ENCODE peak calls at places on chromosomes 2 and 18, in eight cellular contexts. One of them, this sample, is unnamed.

GRCh38 chr2:12432985-12433640 is 283.6 kb upstream of the TRIB2 start:
- DNase-seq in LoVo: no peak
- DNase-seq in mucosa of gallbladder: no peak
- DNase-seq in caudate nucleus: no peak
- DNase-seq in NCI-H524: no peak
- DNase-seq in nephron progenitor cell: no peak
- DNase-seq in AG04450: no peak
- DNase-seq in H7: no peak
- DNase-seq in this sample: no peak

GRCh38 chr18:59516356-59517155 is 157.5 kb upstream of the LMAN1 start:
- DNase-seq in LoVo: peak
- DNase-seq in AG04450: peak
- DNase-seq in mucosa of gallbladder: peak
- DNase-seq in nephron progenitor cell: no peak
- DNase-seq in H7: peak
- DNase-seq in NCI-H524: no peak
- DNase-seq in caudate nucleus: no peak
- DNase-seq in this sample: peak

GRCh38 chr2:3312576-3313345 is 64.9 kb downstream of the EIPR1 start:
- DNase-seq in H7: no peak
- DNase-seq in caudate nucleus: no peak
- DNase-seq in mucosa of gallbladder: no peak
- DNase-seq in NCI-H524: no peak
- DNase-seq in nephron progenitor cell: no peak
- DNase-seq in AG04450: no peak
- DNase-seq in LoVo: no peak
- DNase-seq in this sample: no peak

GRCh38 chr2:215619989-215620388 is 184.1 kb upstream of the FN1 start:
- DNase-seq in LoVo: peak
- DNase-seq in AG04450: no peak
- DNase-seq in mucosa of gallbladder: peak
- DNase-seq in caudate nucleus: no peak
- DNase-seq in nephron progenitor cell: no peak
- DNase-seq in H7: no peak
- DNase-seq in NCI-H524: no peak
- DNase-seq in this sample: no peak

GRCh38 chr2:158202151-158202778 is 100.6 kb downstream of the UPP2 start:
- DNase-seq in caudate nucleus: no peak
- DNase-seq in mucosa of gallbladder: no peak
- DNase-seq in nephron progenitor cell: no peak
- DNase-seq in H7: no peak
- DNase-seq in AG04450: no peak
- DNase-seq in LoVo: no peak
- DNase-seq in NCI-H524: no peak
- DNase-seq in this sample: no peak

GRCh38 chr2:163670929-163671328 is 64.9 kb downstream of the FIGN start:
- DNase-seq in nephron progenitor cell: no peak
- DNase-seq in NCI-H524: no peak
- DNase-seq in AG04450: no peak
- DNase-seq in LoVo: no peak
- DNase-seq in H7: no peak
- DNase-seq in mucosa of gallbladder: no peak
- DNase-seq in caudate nucleus: no peak
- DNase-seq in this sample: no peak

GRCh38 chr2:226078656-226079055 is 679.1 kb downstream of the NYAP2 start:
- DNase-seq in AG04450: no peak
- DNase-seq in mucosa of gallbladder: no peak
- DNase-seq in caudate nucleus: no peak
- DNase-seq in NCI-H524: no peak
- DNase-seq in nephron progenitor cell: no peak
- DNase-seq in LoVo: no peak
- DNase-seq in H7: no peak
- DNase-seq in this sample: no peak

GRCh38 chr18:75638597-75639467 is 211.3 kb upstream of the SMIM21 start:
- DNase-seq in caudate nucleus: peak
- DNase-seq in NCI-H524: no peak
- DNase-seq in mucosa of gallbladder: no peak
- DNase-seq in AG04450: peak
- DNase-seq in H7: peak
- DNase-seq in nephron progenitor cell: peak
- DNase-seq in LoVo: no peak
- DNase-seq in this sample: no peak

GRCh38 chr2:38523728-38524437 is 78.8 kb downstream of the HNRNPLL start:
- DNase-seq in H7: peak
- DNase-seq in nephron progenitor cell: no peak
- DNase-seq in caudate nucleus: no peak
- DNase-seq in LoVo: no peak
- DNase-seq in NCI-H524: peak
- DNase-seq in mucosa of gallbladder: no peak
- DNase-seq in AG04450: no peak
- DNase-seq in this sample: no peak

GRCh38 chr2:44547713-44548112 is 186.0 kb downstream of the CAMKMT start:
- DNase-seq in AG04450: no peak
- DNase-seq in LoVo: no peak
- DNase-seq in nephron progenitor cell: no peak
- DNase-seq in mucosa of gallbladder: no peak
- DNase-seq in caudate nucleus: no peak
- DNase-seq in H7: no peak
- DNase-seq in NCI-H524: no peak
- DNase-seq in this sample: no peak

GRCh38 chr18:8797206-8797605 is 91.8 kb downstream of the MTCL1 start:
- DNase-seq in NCI-H524: no peak
- DNase-seq in AG04450: no peak
- DNase-seq in LoVo: peak
- DNase-seq in caudate nucleus: no peak
- DNase-seq in mucosa of gallbladder: peak
- DNase-seq in nephron progenitor cell: no peak
- DNase-seq in H7: no peak
- DNase-seq in this sample: no peak

GRCh38 chr2:28300489-28300888 is 92.2 kb upstream of the FOSL2 start:
- DNase-seq in H7: no peak
- DNase-seq in mucosa of gallbladder: no peak
- DNase-seq in caudate nucleus: no peak
- DNase-seq in LoVo: no peak
- DNase-seq in nephron progenitor cell: no peak
- DNase-seq in NCI-H524: no peak
- DNase-seq in AG04450: peak
- DNase-seq in this sample: no peak

GRCh38 chr18:56869189-56869777 is 218.1 kb downstream of the WDR7 start:
- DNase-seq in AG04450: peak
- DNase-seq in NCI-H524: peak
- DNase-seq in mucosa of gallbladder: peak
- DNase-seq in caudate nucleus: no peak
- DNase-seq in nephron progenitor cell: peak
- DNase-seq in LoVo: peak
- DNase-seq in H7: no peak
- DNase-seq in this sample: peak

GRCh38 chr18:50374753-50375391 is at the start of gene SKA1:
- DNase-seq in LoVo: peak
- DNase-seq in NCI-H524: peak
- DNase-seq in caudate nucleus: peak
- DNase-seq in nephron progenitor cell: peak
- DNase-seq in AG04450: peak
- DNase-seq in mucosa of gallbladder: peak
- DNase-seq in H7: peak
- DNase-seq in this sample: peak

GRCh38 chr2:105887246-105887645 is 142.5 kb downstream of the NCK2 start:
- DNase-seq in nephron progenitor cell: no peak
- DNase-seq in AG04450: no peak
- DNase-seq in LoVo: no peak
- DNase-seq in caudate nucleus: no peak
- DNase-seq in NCI-H524: no peak
- DNase-seq in H7: no peak
- DNase-seq in mucosa of gallbladder: no peak
- DNase-seq in this sample: no peak

GRCh38 chr2:64852771-64853241 is 136.4 kb upstream of the SLC1A4 start:
- DNase-seq in AG04450: no peak
- DNase-seq in mucosa of gallbladder: no peak
- DNase-seq in LoVo: no peak
- DNase-seq in caudate nucleus: no peak
- DNase-seq in NCI-H524: no peak
- DNase-seq in nephron progenitor cell: no peak
- DNase-seq in H7: no peak
- DNase-seq in this sample: no peak

GRCh38 chr2:11950894-11951293 is 204.5 kb downstream of the LPIN1 start:
- DNase-seq in AG04450: no peak
- DNase-seq in caudate nucleus: no peak
- DNase-seq in nephron progenitor cell: no peak
- DNase-seq in LoVo: no peak
- DNase-seq in NCI-H524: no peak
- DNase-seq in H7: no peak
- DNase-seq in mucosa of gallbladder: no peak
- DNase-seq in this sample: no peak

GRCh38 chr2:63899639-63900038 is 57.9 kb downstream of the UGP2 start:
- DNase-seq in AG04450: no peak
- DNase-seq in LoVo: no peak
- DNase-seq in mucosa of gallbladder: no peak
- DNase-seq in NCI-H524: no peak
- DNase-seq in nephron progenitor cell: no peak
- DNase-seq in H7: no peak
- DNase-seq in caudate nucleus: no peak
- DNase-seq in this sample: no peak

GRCh38 chr2:160490760-160491367 is 2.7 kb downstream of the RBMS1 start:
- DNase-seq in AG04450: no peak
- DNase-seq in LoVo: no peak
- DNase-seq in nephron progenitor cell: no peak
- DNase-seq in caudate nucleus: no peak
- DNase-seq in NCI-H524: no peak
- DNase-seq in H7: no peak
- DNase-seq in mucosa of gallbladder: no peak
- DNase-seq in this sample: no peak

GRCh38 chr2:205188516-205189138 is 493.7 kb upstream of the NRP2 start:
- DNase-seq in H7: peak
- DNase-seq in nephron progenitor cell: no peak
- DNase-seq in NCI-H524: peak
- DNase-seq in LoVo: no peak
- DNase-seq in caudate nucleus: no peak
- DNase-seq in AG04450: peak
- DNase-seq in mucosa of gallbladder: peak
- DNase-seq in this sample: peak

GRCh38 chr2:101731221-101732054 is 33.9 kb downstream of the MAP4K4 start:
- DNase-seq in AG04450: no peak
- DNase-seq in caudate nucleus: no peak
- DNase-seq in mucosa of gallbladder: no peak
- DNase-seq in H7: no peak
- DNase-seq in NCI-H524: no peak
- DNase-seq in nephron progenitor cell: no peak
- DNase-seq in LoVo: no peak
- DNase-seq in this sample: no peak

GRCh38 chr2:28480403-28481049 is 15.3 kb upstream of the PLB1 start:
- DNase-seq in AG04450: no peak
- DNase-seq in caudate nucleus: no peak
- DNase-seq in mucosa of gallbladder: no peak
- DNase-seq in NCI-H524: no peak
- DNase-seq in nephron progenitor cell: no peak
- DNase-seq in LoVo: no peak
- DNase-seq in H7: no peak
- DNase-seq in this sample: no peak

GRCh38 chr2:205619600-205619999 is 62.7 kb upstream of the NRP2 start:
- DNase-seq in NCI-H524: no peak
- DNase-seq in nephron progenitor cell: no peak
- DNase-seq in caudate nucleus: no peak
- DNase-seq in mucosa of gallbladder: no peak
- DNase-seq in AG04450: no peak
- DNase-seq in H7: no peak
- DNase-seq in LoVo: no peak
- DNase-seq in this sample: no peak

GRCh38 chr2:221571391-221572179 is 519 bp downstream of the EPHA4 start:
- DNase-seq in nephron progenitor cell: peak
- DNase-seq in caudate nucleus: peak
- DNase-seq in AG04450: no peak
- DNase-seq in H7: peak
- DNase-seq in LoVo: peak
- DNase-seq in mucosa of gallbladder: peak
- DNase-seq in NCI-H524: peak
- DNase-seq in this sample: no peak

GRCh38 chr2:168849610-168850009 is 40.6 kb downstream of the SPC25 start:
- DNase-seq in AG04450: no peak
- DNase-seq in NCI-H524: peak
- DNase-seq in nephron progenitor cell: no peak
- DNase-seq in LoVo: peak
- DNase-seq in caudate nucleus: no peak
- DNase-seq in H7: peak
- DNase-seq in mucosa of gallbladder: peak
- DNase-seq in this sample: peak

GRCh38 chr2:230908595-230909191 is 16.3 kb downstream of the GPR55 start:
- DNase-seq in LoVo: peak
- DNase-seq in NCI-H524: no peak
- DNase-seq in AG04450: peak
- DNase-seq in nephron progenitor cell: peak
- DNase-seq in mucosa of gallbladder: no peak
- DNase-seq in caudate nucleus: peak
- DNase-seq in H7: no peak
- DNase-seq in this sample: peak

GRCh38 chr2:147511491-147511948 is 333.3 kb upstream of the ACVR2A start:
- DNase-seq in caudate nucleus: no peak
- DNase-seq in mucosa of gallbladder: peak
- DNase-seq in AG04450: no peak
- DNase-seq in H7: peak
- DNase-seq in LoVo: no peak
- DNase-seq in NCI-H524: no peak
- DNase-seq in nephron progenitor cell: peak
- DNase-seq in this sample: peak

GRCh38 chr2:200264631-200265030 is 41.9 kb upstream of the SPATS2L start:
- DNase-seq in caudate nucleus: no peak
- DNase-seq in nephron progenitor cell: no peak
- DNase-seq in H7: no peak
- DNase-seq in LoVo: no peak
- DNase-seq in NCI-H524: no peak
- DNase-seq in AG04450: no peak
- DNase-seq in mucosa of gallbladder: no peak
- DNase-seq in this sample: no peak

GRCh38 chr18:8798996-8799395 is 93.6 kb downstream of the MTCL1 start:
- DNase-seq in nephron progenitor cell: no peak
- DNase-seq in H7: no peak
- DNase-seq in NCI-H524: peak
- DNase-seq in LoVo: peak
- DNase-seq in mucosa of gallbladder: peak
- DNase-seq in caudate nucleus: no peak
- DNase-seq in AG04450: no peak
- DNase-seq in this sample: no peak

This sample was measured in skeletal muscle cell.